ENCODE peak calls at places on chromosomes 7 and 10, in six cellular contexts. Y is HepG2, J is ovary, A is breast epithelium, C is right lobe of liver, U is HCT116. Z is an unnamed sample.

GRCh38 chr7:73905360-73905759 is 44.4 kb downstream of the TMEM270 start:
- DNase-seq in J (no peak), U (no peak), Y (no peak), C (peak; percentile 16), A (no peak), Z (no peak)

GRCh38 chr7:30353532-30353931 is 69.1 kb downstream of the ZNRF2 start:
- DNase-seq in U (no peak), C (no peak), Y (no peak), J (no peak), A (no peak), Z (no peak)

GRCh38 chr7:47484923-47485639 is 96.8 kb downstream of the TNS3 start:
- DNase-seq in A (no peak), Y (no peak), U (no peak), C (no peak), J (no peak), Z (no peak)

GRCh38 chr7:2529161-2530075 is 9.8 kb downstream of the LFNG start:
- DNase-seq in C (peak; percentile 87), Y (no peak), U (no peak), J (no peak), A (no peak), Z (peak; percentile 51)

GRCh38 chr10:133262696-133263095 is 14.0 kb downstream of the ADAM8 start:
- DNase-seq in J (no peak), Y (no peak), A (no peak), C (no peak), U (no peak), Z (peak; percentile 35)

GRCh38 chr7:55128693-55129394 is 110.0 kb downstream of the EGFR start:
- DNase-seq in A (no peak), J (peak; percentile 51), C (no peak), Y (no peak), U (no peak), Z (no peak)

GRCh38 chr7:5382281-5383041 is 41.2 kb downstream of the TNRC18 start:
- DNase-seq in U (no peak), A (no peak), C (no peak), Y (no peak), J (peak; percentile 58), Z (peak; percentile 46)

GRCh38 chr10:4266387-4267083 is 481.5 kb upstream of the KLF6 start:
- DNase-seq in U (no peak), A (no peak), J (no peak), Y (no peak), C (no peak), Z (no peak)

GRCh38 chr7:140176811-140177702 is at the start of gene KDM7A:
- DNase-seq in Y (peak; percentile 81), C (peak; percentile 96), U (peak; percentile 69), A (peak; percentile 87), J (peak; percentile 88), Z (peak; percentile 94)

GRCh38 chr7:53351681-53352080 is 316.2 kb downstream of the POM121L12 start:
- DNase-seq in J (no peak), A (no peak), U (no peak), C (no peak), Y (no peak), Z (no peak)

GRCh38 chr10:23197416-23197861 is 5.3 kb downstream of the PTF1A start:
- DNase-seq in C (no peak), J (no peak), U (no peak), A (no peak), Y (no peak), Z (peak; percentile 52)

GRCh38 chr7:151408839-151409554 is 841 bp downstream of the WDR86 start:
- DNase-seq in A (peak; percentile 82), Y (peak; percentile 66), U (no peak), C (peak; percentile 49), J (no peak), Z (no peak)

GRCh38 chr7:111708072-111708471 is 145.8 kb upstream of the IMMP2L start:
- DNase-seq in Y (no peak), J (no peak), C (no peak), U (no peak), A (no peak), Z (no peak)

GRCh38 chr10:121753726-121754476 is 155.7 kb upstream of the FGFR2 start:
- DNase-seq in C (no peak), J (no peak), Y (no peak), A (no peak), U (peak; percentile 28), Z (no peak)

GRCh38 chr7:7770228-7770627 is 51.8 kb upstream of the RPA3 start:
- DNase-seq in Y (no peak), A (no peak), J (no peak), C (no peak), U (no peak), Z (no peak)

DNA sequence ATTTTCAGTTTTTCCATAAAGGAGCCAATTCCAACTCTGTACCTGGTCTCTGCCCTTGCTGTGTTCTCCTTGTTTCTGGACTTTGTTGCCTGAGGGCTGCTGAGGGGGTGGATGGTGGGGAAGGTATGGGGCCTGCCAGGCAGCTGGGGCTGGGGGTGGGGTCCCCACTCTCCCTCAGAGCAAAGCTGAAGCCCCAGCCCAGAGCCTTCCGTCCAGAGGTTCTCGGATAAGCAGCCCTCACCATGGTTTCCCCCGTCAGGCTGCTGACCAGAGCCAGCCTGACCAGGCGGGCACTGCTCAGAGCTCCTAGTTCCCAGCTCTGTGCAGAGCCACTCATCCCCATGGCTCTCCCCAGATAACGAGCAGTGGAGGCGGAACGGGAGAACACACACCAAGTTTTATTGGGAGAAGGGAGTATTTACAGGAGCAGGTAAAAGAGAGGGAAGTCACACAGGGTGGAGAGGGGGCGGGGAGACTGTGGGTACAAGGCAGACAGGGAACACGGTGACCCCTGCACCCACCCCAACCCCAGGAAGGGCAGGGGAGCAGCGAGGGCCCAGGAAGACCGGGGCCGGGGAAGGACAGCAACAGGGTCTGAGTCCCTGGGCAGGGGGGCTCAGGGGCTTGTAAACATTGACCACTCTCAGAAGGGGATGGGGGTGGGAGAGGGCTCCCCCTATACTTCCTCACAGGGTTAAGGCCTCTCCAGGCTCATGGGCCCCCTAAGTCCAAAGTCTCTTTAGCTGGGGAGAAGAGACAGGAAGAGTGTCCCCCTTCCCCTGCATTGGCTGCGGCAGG is 5.8 kb downstream of the GNB2 start:
- DNase-seq in C (no peak), A (no peak), U (no peak), J (peak; percentile 32), Y (no peak), Z (no peak)
- TF ChIP-seq POLR2A in C (no peak), A (no peak), U (no peak), J (no peak), Y (peak; percentile 38), Z (no peak)

GRCh38 chr7:157436763-157437480 is 100.1 kb downstream of the DNAJB6 start:
- DNase-seq in Y (no peak), U (no peak), C (no peak), J (no peak), A (no peak), Z (no peak)
- TF ChIP-seq POLR2A in Y (no peak), U (no peak), C (no peak), J (no peak), A (no peak), Z (no peak)

GRCh38 chr10:119896061-119896655 is 3.6 kb downstream of the SEC23IP start:
- DNase-seq in J (no peak), Y (peak; percentile 91), U (no peak), C (no peak), A (no peak), Z (peak; percentile 34)

GRCh38 chr10:119897366-119897765 is 4.8 kb downstream of the SEC23IP start:
- DNase-seq in J (no peak), U (no peak), C (no peak), Y (peak; percentile 62), A (no peak), Z (no peak)

GRCh38 chr10:119893845-119894427 is 1.4 kb downstream of the SEC23IP start:
- DNase-seq in A (no peak), Y (no peak), C (no peak), J (no peak), U (no peak), Z (no peak)

GRCh38 chr10:119896937-119897336 is 4.4 kb downstream of the SEC23IP start:
- DNase-seq in A (no peak), C (peak; percentile 64), Y (peak; percentile 41), J (peak; percentile 52), U (no peak), Z (peak; percentile 48)

GRCh38 chr10:119892188-119893065 is at the start of gene SEC23IP:
- DNase-seq in J (peak; percentile 96), U (peak; percentile 98), C (peak; percentile 98), Y (peak; percentile 93), A (peak; percentile 95), Z (peak; percentile 95)
- TF ChIP-seq POLR2A in J (peak; percentile 82), U (peak; percentile 98), C (peak; percentile 77), Y (peak; percentile 92), A (peak; percentile 73), Z (peak; percentile 92)

DNA sequence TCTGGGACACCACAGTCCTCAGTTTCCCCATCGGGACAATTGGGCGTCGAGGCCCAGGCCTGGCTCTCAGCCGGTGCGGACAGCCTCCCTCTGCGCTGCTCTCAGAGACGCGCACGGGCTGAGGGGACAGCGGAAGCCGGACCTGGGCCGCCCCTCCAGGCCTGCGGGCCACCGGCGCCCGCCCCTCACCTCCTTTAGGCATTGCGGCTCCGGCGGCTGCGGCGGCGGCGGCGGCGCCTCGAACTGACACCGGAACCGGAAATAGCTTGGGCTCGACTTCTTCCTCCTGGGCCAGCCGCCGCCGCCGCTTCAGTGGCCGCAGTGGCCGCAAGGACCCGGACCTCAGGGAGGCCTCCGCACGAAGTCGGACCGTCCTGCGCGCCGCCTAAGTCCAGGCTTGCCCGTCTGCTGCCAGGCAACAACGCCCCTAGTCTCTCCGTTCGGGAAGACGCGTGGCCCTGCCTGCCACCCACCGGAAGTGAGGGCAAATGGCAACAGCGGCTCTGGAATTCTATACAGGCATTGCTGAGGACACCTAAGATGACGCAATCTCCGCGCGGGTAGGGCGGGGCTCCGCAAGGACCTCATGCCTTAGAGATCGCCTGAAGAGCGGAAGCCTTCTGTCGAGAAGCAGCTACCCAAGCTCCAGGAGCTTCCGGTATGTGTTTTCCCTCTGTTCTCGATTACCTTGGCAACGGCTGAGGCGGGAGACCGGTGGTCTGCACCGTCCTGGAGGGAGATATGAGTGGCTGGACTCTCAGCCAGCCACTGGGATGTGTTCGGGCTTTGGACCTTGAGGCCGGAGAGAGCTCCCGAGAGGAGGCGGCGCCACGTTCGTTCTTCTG is at the start of the genes BUD31 and PDAP1:
- DNase-seq in J (peak; percentile 92), C (peak; percentile 95), Y (peak; percentile 91), U (peak; percentile 89), A (peak; percentile 93), Z (peak; percentile 92)
- TF ChIP-seq POLR2A in J (peak; percentile 77), C (peak; percentile 91), Y (peak; percentile 95), U (peak; percentile 93), A (no peak), Z (peak; percentile 90)

GRCh38 chr7:99720370-99721128 is 14.4 kb downstream of the CYP3A7 start:
- DNase-seq in U (no peak), A (no peak), J (no peak), Y (peak; percentile 70), C (no peak), Z (peak; percentile 53)
- TF ChIP-seq POLR2A in U (no peak), A (no peak), J (no peak), Y (no peak), C (peak; percentile 12), Z (no peak)

Z was measured in body of pancreas.